ENCODE peak calls at places on chromosomes 4 and X, in seven cellular contexts. One of them, this sample, is unnamed.

GRCh38 chr4:2271279-2272025 is 9.5 kb upstream of the MXD4 start:
- DNase-seq in GM12865: no peak
- DNase-seq in foreskin fibroblast: no peak
- DNase-seq in head of caudate nucleus: no peak
- DNase-seq in GM19239: no peak
- DNase-seq in SW 1271: no peak
- DNase-seq in GM06990: no peak
- DNase-seq in this sample: no peak

GRCh38 chr4:174316546-174316945 is 32.8 kb downstream of the CEP44 start:
- DNase-seq in GM12865: no peak
- DNase-seq in foreskin fibroblast: no peak
- DNase-seq in head of caudate nucleus: no peak
- DNase-seq in GM19239: no peak
- DNase-seq in SW 1271: no peak
- DNase-seq in GM06990: no peak
- DNase-seq in this sample: no peak

GRCh38 chrX:113833096-113833495 is 750.8 kb upstream of the HTR2C start:
- DNase-seq in GM12865: no peak
- DNase-seq in foreskin fibroblast: no peak
- DNase-seq in head of caudate nucleus: no peak
- DNase-seq in GM19239: no peak
- DNase-seq in SW 1271: no peak
- DNase-seq in GM06990: no peak
- DNase-seq in this sample: no peak

GRCh38 chrX:77900688-77901087 is 1.4 kb downstream of the COX7B start:
- DNase-seq in GM12865: no peak
- DNase-seq in foreskin fibroblast: no peak
- DNase-seq in head of caudate nucleus: no peak
- DNase-seq in GM19239: no peak
- DNase-seq in SW 1271: no peak
- DNase-seq in GM06990: no peak
- DNase-seq in this sample: no peak

GRCh38 chr4:98092833-98093439 is 50.3 kb downstream of the STPG2 start:
- DNase-seq in GM12865: peak
- DNase-seq in foreskin fibroblast: peak
- DNase-seq in head of caudate nucleus: no peak
- DNase-seq in GM19239: no peak
- DNase-seq in SW 1271: no peak
- DNase-seq in GM06990: no peak
- DNase-seq in this sample: peak

GRCh38 chr4:81913427-81913878 is 441.7 kb upstream of the RASGEF1B start:
- DNase-seq in GM12865: peak
- DNase-seq in foreskin fibroblast: no peak
- DNase-seq in head of caudate nucleus: peak
- DNase-seq in GM19239: peak
- DNase-seq in SW 1271: no peak
- DNase-seq in GM06990: no peak
- DNase-seq in this sample: peak

GRCh38 chr4:136088231-136088630 is 1444.1 kb downstream of the PCDH18 start:
- DNase-seq in GM12865: no peak
- DNase-seq in foreskin fibroblast: no peak
- DNase-seq in head of caudate nucleus: no peak
- DNase-seq in GM19239: no peak
- DNase-seq in SW 1271: no peak
- DNase-seq in GM06990: no peak
- DNase-seq in this sample: no peak

GRCh38 chr4:10093801-10094552 is 22.6 kb downstream of the WDR1 start:
- DNase-seq in GM12865: no peak
- DNase-seq in foreskin fibroblast: peak
- DNase-seq in head of caudate nucleus: no peak
- DNase-seq in GM19239: no peak
- DNase-seq in SW 1271: no peak
- DNase-seq in GM06990: no peak
- DNase-seq in this sample: peak

GRCh38 chr4:100651499-100652165 is 133.8 kb upstream of the EMCN start:
- DNase-seq in GM12865: no peak
- DNase-seq in foreskin fibroblast: no peak
- DNase-seq in head of caudate nucleus: no peak
- DNase-seq in GM19239: no peak
- DNase-seq in SW 1271: no peak
- DNase-seq in GM06990: no peak
- DNase-seq in this sample: no peak

GRCh38 chr4:184267673-184268573 is 50.2 kb upstream of the ENPP6 start:
- DNase-seq in GM12865: peak
- DNase-seq in foreskin fibroblast: peak
- DNase-seq in head of caudate nucleus: no peak
- DNase-seq in GM19239: peak
- DNase-seq in SW 1271: peak
- DNase-seq in GM06990: peak
- DNase-seq in this sample: peak

This sample was measured in choroid plexus epithelial cell.